ENCODE peak calls at places on chromosome 21, in four cellular contexts. O is EH; G is H7; I is stimulated activated CD4-positive, alpha-beta T cell treated with anti-CD3 and anti-CD28 coated beads, Interleukin-1b, Interleukin-23, amount 100 ng/mL, for 4 hours. F is an unnamed sample.

GRCh38 chr21:30646904-30647303 is 4.2 kb downstream of the KRTAP20-3 start:
- DNase-seq in O (no peak), G (no peak), I (no peak), F (no peak)

GRCh38 chr21:44872266-44872567 is 1.3 kb downstream of the PTTG1IP start:
- DNase-seq in I (no peak), O (no peak), G (no peak), F (no peak)

GRCh38 chr21:25936776-25937175 is 202.0 kb downstream of the GABPA start:
- DNase-seq in O (peak), I (no peak), G (no peak), F (no peak)

GRCh38 chr21:31289702-31290101 is 54.4 kb downstream of the TIAM1 start:
- DNase-seq in I (no peak), G (no peak), O (no peak), F (no peak)

GRCh38 chr21:41162111-41162510 is 5.8 kb upstream of the BACE2 start:
- DNase-seq in I (no peak), O (no peak), G (no peak), F (no peak)

GRCh38 chr21:37365657-37366487 is 701 bp upstream of the DYRK1A start:
- DNase-seq in I (no peak), O (peak), G (peak), F (peak)

GRCh38 chr21:32611471-32611997 is 643 bp downstream of the CFAP298 start:
- DNase-seq in O (peak), I (peak), G (peak), F (peak)

GRCh38 chr21:46079357-46080170 is 18.3 kb upstream of the COL6A2 start:
- DNase-seq in G (peak), I (no peak), O (peak), F (no peak)

GRCh38 chr21:40752125-40752524 is 94.8 kb downstream of the DSCAM start:
- DNase-seq in O (no peak), I (no peak), G (peak), F (no peak)

F was measured in stimulated activated CD8-positive, alpha-beta memory T cell treated with anti-CD3 and anti-CD28 coated beads, Interleukin-15, amount 100 ng/mL, for 1 hour.